ENCODE peak calls at places on chromosomes 6 and 20, in five cellular contexts. D is progenitor cell of endocrine pancreas, K is Calu3, P is fibroblast of mammary gland, M is tibial artery. R is an unnamed sample.

GRCh38 chr20:137668-138131 is 4.7 kb upstream of the DEFB126 start:
- DNase-seq in D (no peak), K (no peak), P (peak), M (no peak), R (no peak)

GRCh38 chr20:1061484-1062221 is 56.7 kb upstream of the PSMF1 start:
- DNase-seq in D (no peak), K (no peak), P (no peak), M (no peak), R (no peak)

GRCh38 chr6:52973013-52973412 is 22.1 kb downstream of the GSTA4 start:
- DNase-seq in D (no peak), K (no peak), P (no peak), M (no peak), R (no peak)

GRCh38 chr20:62233684-62234083 is 4.6 kb upstream of the OSBPL2 start:
- DNase-seq in D (no peak), K (no peak), P (no peak), M (no peak), R (no peak)

GRCh38 chr6:138691595-138692057 is 81.9 kb upstream of the CCDC28A start:
- DNase-seq in D (no peak), K (peak), P (peak), M (no peak), R (no peak)

GRCh38 chr6:85118233-85118632 is 331.6 kb upstream of the NT5E start:
- DNase-seq in D (no peak), K (peak), P (no peak), M (no peak), R (no peak)

GRCh38 chr6:47852727-47853126 is 70.9 kb downstream of the OPN5 start:
- DNase-seq in D (no peak), K (no peak), P (no peak), M (no peak), R (no peak)

GRCh38 chr6:12009904-12010634 is 2.0 kb upstream of the HIVEP1 start:
- DNase-seq in D (no peak), K (no peak), P (peak), M (no peak), R (no peak)

GRCh38 chr6:23013776-23014175 is 444.4 kb downstream of the HDGFL1 start:
- DNase-seq in D (no peak), K (no peak), P (peak), M (no peak), R (no peak)

GRCh38 chr6:33073431-33073871 is at the start of gene HLA-DPA1:
- DNase-seq in D (no peak), K (peak), P (peak), M (peak), R (no peak)

GRCh38 chr20:2245637-2246036 is 50.2 kb upstream of the TGM3 start:
- DNase-seq in D (no peak), K (no peak), P (no peak), M (no peak), R (no peak)

GRCh38 chr20:64258071-64258823 is 2.7 kb downstream of the PCMTD2 start:
- DNase-seq in D (no peak), K (no peak), P (no peak), M (no peak), R (no peak)

GRCh38 chr20:25310268-25310920 is 62.5 kb downstream of the PYGB start:
- DNase-seq in D (no peak), K (peak), P (peak), M (peak), R (no peak)

GRCh38 chr20:40925829-40926228 is 102.8 kb upstream of the TOP1 start:
- DNase-seq in D (no peak), K (no peak), P (no peak), M (no peak), R (no peak)

GRCh38 chr6:125888989-125889656 is 67.4 kb upstream of the HINT3 start:
- DNase-seq in D (no peak), K (peak), P (peak), M (no peak), R (peak)

GRCh38 chr20:535958-536357 is 7.6 kb downstream of the CSNK2A1 start:
- DNase-seq in D (no peak), K (peak), P (no peak), M (no peak), R (no peak)

GRCh38 chr6:10837009-10837691 is 1.2 kb downstream of the MAK start:
- DNase-seq in D (peak), K (peak), P (no peak), M (no peak), R (peak)

GRCh38 chr20:45157977-45158376 is 16.7 kb upstream of the PI3 start:
- DNase-seq in D (no peak), K (peak), P (peak), M (no peak), R (no peak)

GRCh38 chr20:20333866-20334265 is 34.0 kb upstream of the INSM1 start:
- DNase-seq in D (no peak), K (no peak), P (no peak), M (no peak), R (no peak)

GRCh38 chr6:143705564-143705963 is 27.8 kb downstream of the PHACTR2 start:
- DNase-seq in D (no peak), K (no peak), P (no peak), M (no peak), R (no peak)

GRCh38 chr20:37516697-37517370 is 4.2 kb upstream of the NNAT start:
- DNase-seq in D (no peak), K (no peak), P (peak), M (no peak), R (no peak)

GRCh38 chr6:18741741-18742140 is 354.6 kb downstream of the RNF144B start:
- DNase-seq in D (no peak), K (no peak), P (peak), M (no peak), R (no peak)

GRCh38 chr6:35059606-35060355 is 81.4 kb downstream of the TCP11 start:
- DNase-seq in D (no peak), K (no peak), P (no peak), M (no peak), R (no peak)

GRCh38 chr20:9241232-9241692 is 172.4 kb downstream of the PLCB4 start:
- DNase-seq in D (no peak), K (peak), P (peak), M (no peak), R (no peak)

GRCh38 chr6:2412731-2413130 is 167.3 kb upstream of the GMDS start:
- DNase-seq in D (no peak), K (no peak), P (peak), M (no peak), R (no peak)

GRCh38 chr6:3540253-3540820 is 83.5 kb upstream of the SLC22A23 start:
- DNase-seq in D (no peak), K (no peak), P (no peak), M (no peak), R (no peak)

GRCh38 chr6:144327081-144327480 is 41.9 kb downstream of the UTRN start:
- DNase-seq in D (no peak), K (no peak), P (peak), M (no peak), R (no peak)

GRCh38 chr6:157289764-157290163 is 33.6 kb downstream of the TMEM242 start:
- DNase-seq in D (no peak), K (no peak), P (no peak), M (no peak), R (no peak)

GRCh38 chr20:347317-347639 is 367 bp downstream of the NRSN2 start:
- DNase-seq in D (no peak), K (no peak), P (no peak), M (no peak), R (no peak)

GRCh38 chr20:51528263-51529026 is 14.1 kb downstream of the NFATC2 start:
- DNase-seq in D (no peak), K (no peak), P (no peak), M (no peak), R (no peak)

GRCh38 chr20:37943033-37943432 is 40.1 kb downstream of the VSTM2L start:
- DNase-seq in D (no peak), K (no peak), P (no peak), M (peak), R (no peak)

GRCh38 chr6:154932562-154933027 is 62.5 kb upstream of the TIAM2 start:
- DNase-seq in D (no peak), K (no peak), P (peak), M (no peak), R (no peak)

GRCh38 chr6:107877968-107878367 is 53.9 kb upstream of the SCML4 start:
- DNase-seq in D (no peak), K (no peak), P (no peak), M (no peak), R (no peak)

GRCh38 chr6:170152111-170152926 is 138.6 kb downstream of the DLL1 start:
- DNase-seq in D (no peak), K (peak), P (peak), M (peak), R (peak)

GRCh38 chr6:84752118-84752850 is 12.1 kb downstream of the TBX18 start:
- DNase-seq in D (no peak), K (no peak), P (peak), M (no peak), R (no peak)

GRCh38 chr20:14957416-14957815 is 620.0 kb upstream of the FLRT3 start:
- DNase-seq in D (no peak), K (no peak), P (no peak), M (no peak), R (no peak)

GRCh38 chr6:127950566-127951141 is 49.8 kb upstream of the THEMIS start:
- DNase-seq in D (no peak), K (no peak), P (no peak), M (no peak), R (no peak)

GRCh38 chr20:49397525-49397924 is 84.9 kb downstream of the KCNB1 start:
- DNase-seq in D (no peak), K (no peak), P (peak), M (no peak), R (no peak)

DNA sequence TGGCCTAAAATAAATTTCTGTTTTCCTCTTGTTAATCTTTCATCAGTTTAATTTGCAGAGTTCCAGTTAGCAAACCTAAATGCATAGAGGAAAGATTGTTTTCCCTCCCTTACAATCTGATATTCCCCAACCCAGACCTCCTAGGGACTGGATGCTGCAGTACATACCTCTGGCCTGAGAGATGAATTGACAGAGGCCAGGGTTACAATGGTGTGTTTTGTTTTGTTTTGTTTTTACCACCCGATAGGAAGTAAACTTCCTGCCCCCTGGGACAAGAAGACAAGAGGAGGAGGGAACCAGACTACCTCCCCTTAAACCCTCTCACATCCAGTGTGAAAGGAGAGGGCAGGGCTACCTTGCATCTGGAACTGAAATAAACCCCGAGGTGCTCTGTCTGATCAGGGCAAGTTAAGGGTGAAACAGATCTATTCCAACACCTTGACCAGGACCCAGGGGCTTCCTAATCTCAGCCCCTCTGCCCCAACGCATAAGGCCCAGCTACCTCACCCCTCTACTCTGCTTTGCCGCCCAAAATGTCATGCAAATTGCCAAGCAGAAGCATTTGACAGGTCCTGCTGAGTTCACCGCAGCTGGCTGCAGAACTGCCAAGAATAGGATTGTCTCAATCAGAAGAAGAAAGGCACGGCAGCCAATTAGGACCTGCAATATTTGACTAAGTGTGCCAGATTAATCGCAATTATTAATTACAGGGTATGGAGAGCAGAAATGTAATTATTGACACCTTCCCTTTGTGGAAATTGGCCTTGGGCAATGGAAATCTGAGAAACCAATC is 318.8 kb downstream of the LRFN2 start:
- DNase-seq in D (no peak), K (no peak), P (no peak), M (no peak), R (no peak)
- TF ChIP-seq CTCF in D (no peak), K (no peak), P (no peak), M (no peak), R (no peak)

GRCh38 chr6:121187200-121187832 is 147.0 kb downstream of the TBC1D32 start:
- DNase-seq in D (no peak), K (no peak), P (no peak), M (no peak), R (no peak)

GRCh38 chr6:121183742-121184141 is 150.5 kb downstream of the TBC1D32 start:
- DNase-seq in D (no peak), K (no peak), P (no peak), M (no peak), R (no peak)

GRCh38 chr6:121190122-121190521 is 144.2 kb downstream of the TBC1D32 start:
- DNase-seq in D (no peak), K (no peak), P (no peak), M (no peak), R (no peak)

DNA sequence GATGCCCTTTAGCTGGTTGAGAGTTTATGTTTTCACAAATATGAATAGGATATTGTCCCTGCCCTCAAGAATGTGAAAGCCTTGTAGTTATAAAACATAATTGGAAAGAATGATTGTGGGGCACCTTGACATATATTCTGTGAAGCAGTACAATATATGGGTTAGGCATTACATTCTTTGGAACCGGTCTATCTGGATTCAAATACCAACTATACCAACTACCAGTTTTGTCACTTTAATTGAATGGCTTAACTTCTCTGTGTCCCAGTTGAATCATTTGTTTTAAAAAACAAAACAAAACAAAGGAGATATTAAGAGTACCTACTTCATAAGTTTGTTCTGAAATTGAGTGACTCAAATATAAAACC is 146.5 kb downstream of the TBC1D32 start:
- DNase-seq in D (no peak), K (no peak), P (no peak), M (no peak), R (no peak)
- TF ChIP-seq CTCF in D (no peak), K (no peak), P (no peak), M (no peak), R (no peak)

GRCh38 chr6:151240861-151241642 is 1.3 kb downstream of the AKAP12 start:
- DNase-seq in D (peak), K (peak), P (peak), M (peak), R (peak)

GRCh38 chr6:151239603-151240035 is at the start of gene AKAP12:
- DNase-seq in D (peak), K (no peak), P (peak), M (peak), R (peak)

GRCh38 chr6:151242420-151242841 is 2.7 kb downstream of the AKAP12 start:
- DNase-seq in D (no peak), K (no peak), P (peak), M (no peak), R (no peak)

GRCh38 chr6:151241853-151242252 is 2.1 kb downstream of the AKAP12 start:
- DNase-seq in D (no peak), K (no peak), P (no peak), M (no peak), R (no peak)

GRCh38 chr6:151240036-151240685 is 394 bp downstream of the AKAP12 start:
- DNase-seq in D (peak), K (peak), P (peak), M (peak), R (peak)
- TF ChIP-seq CTCF in D (no peak), K (no peak), P (no peak), M (no peak), R (no peak)

GRCh38 chr6:50815436-50816114 is 3.1 kb upstream of the TFAP2B start:
- DNase-seq in D (no peak), K (no peak), P (peak), M (no peak), R (no peak)
- TF ChIP-seq CTCF in D (peak), K (peak), P (peak), M (no peak), R (no peak)

DNA sequence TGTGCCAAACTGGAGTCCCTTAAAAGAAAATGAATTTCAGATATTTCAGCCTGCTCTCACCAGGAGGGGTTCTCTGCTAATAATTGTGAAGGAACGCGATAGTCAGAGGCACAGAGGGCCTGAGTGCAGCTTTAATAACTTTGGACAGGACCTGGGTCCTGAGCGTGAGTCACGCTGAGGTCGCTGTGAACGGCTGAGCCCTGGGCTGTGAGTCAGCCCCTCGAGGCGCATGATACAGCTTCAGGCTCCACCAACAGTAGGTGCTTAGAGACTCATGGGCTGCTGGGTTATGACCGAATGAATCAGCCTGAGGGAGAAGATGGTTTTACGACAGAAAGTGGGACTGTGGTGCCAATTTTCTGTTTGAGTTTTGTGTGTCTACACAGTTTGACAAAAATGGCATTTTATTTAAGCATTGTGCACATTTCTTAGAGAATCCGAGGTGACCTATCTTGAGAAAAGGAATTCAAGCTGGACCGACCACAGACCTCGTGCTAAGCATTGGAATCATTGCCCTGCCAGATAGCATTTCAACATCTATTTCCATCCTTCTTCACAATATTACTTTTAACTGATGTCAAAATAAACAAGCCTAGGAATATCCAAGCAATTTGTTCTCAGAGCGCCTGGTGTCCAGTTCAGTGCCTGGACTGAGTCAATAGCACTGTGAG is 183.0 kb downstream of the THBS2 start:
- DNase-seq in D (no peak), K (peak), P (peak), M (peak), R (no peak)
- TF ChIP-seq CTCF in D (no peak), K (no peak), P (peak), M (peak), R (no peak)

DNA sequence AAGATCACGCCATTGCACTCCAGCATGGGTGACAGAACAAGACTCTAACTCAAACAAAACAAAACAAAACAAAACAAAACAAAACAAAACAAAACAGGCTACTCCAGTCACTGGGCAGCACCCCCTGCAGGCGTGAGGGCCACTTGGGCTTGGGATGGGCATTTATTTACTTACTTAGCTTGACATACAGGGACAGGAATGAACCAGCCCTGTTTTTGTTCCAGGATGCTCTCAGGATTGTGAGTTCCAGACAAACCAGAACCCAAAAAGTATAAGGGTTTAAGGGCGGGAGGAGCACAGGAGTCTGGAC is 4.0 kb upstream of the PTPN1 start:
- DNase-seq in D (no peak), K (no peak), P (no peak), M (no peak), R (no peak)
- TF ChIP-seq CTCF in D (peak), K (no peak), P (peak), M (no peak), R (no peak)

GRCh38 chr20:43034981-43035724 is 154.6 kb downstream of the PTPRT start:
- DNase-seq in D (no peak), K (no peak), P (no peak), M (no peak), R (no peak)

GRCh38 chr20:43023836-43024235 is 165.9 kb downstream of the PTPRT start:
- DNase-seq in D (no peak), K (no peak), P (no peak), M (no peak), R (no peak)

GRCh38 chr20:43028470-43028869 is 161.2 kb downstream of the PTPRT start:
- DNase-seq in D (no peak), K (no peak), P (no peak), M (no peak), R (no peak)

GRCh38 chr20:43032459-43032858 is 157.2 kb downstream of the PTPRT start:
- DNase-seq in D (no peak), K (no peak), P (no peak), M (no peak), R (no peak)

DNA sequence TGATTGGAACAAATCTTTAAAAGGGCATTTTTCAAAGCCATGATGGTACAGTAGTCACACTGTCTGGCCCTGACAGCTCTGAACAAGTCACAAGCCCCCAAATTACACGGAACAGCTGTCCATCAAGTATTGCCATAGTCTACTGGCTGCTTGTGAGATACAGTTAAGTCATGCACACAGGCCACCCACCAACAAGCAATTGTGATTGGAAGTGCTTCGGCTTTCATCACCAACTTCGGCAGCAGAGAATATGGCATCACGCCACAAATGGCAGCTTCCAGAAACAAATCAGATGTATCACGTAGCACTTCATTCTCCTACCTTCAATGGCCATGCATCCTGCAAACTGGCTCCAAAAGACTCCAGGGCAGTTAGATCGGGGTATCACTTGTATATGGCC is 160.5 kb downstream of the PTPRT start:
- DNase-seq in D (no peak), K (no peak), P (no peak), M (no peak), R (no peak)
- TF ChIP-seq CTCF in D (no peak), K (no peak), P (no peak), M (no peak), R (no peak)

GRCh38 chr6:7569082-7569481 is 20.9 kb upstream of the SNRNP48 start:
- DNase-seq in D (no peak), K (no peak), P (no peak), M (no peak), R (no peak)

GRCh38 chr6:7568021-7568420 is 22.0 kb upstream of the SNRNP48 start:
- DNase-seq in D (no peak), K (no peak), P (peak), M (no peak), R (no peak)

GRCh38 chr6:7562769-7563168 is 21.3 kb downstream of the DSP start:
- DNase-seq in D (no peak), K (no peak), P (no peak), M (no peak), R (no peak)

GRCh38 chr6:7566031-7566556 is 23.9 kb upstream of the SNRNP48 start:
- DNase-seq in D (no peak), K (no peak), P (peak), M (no peak), R (no peak)

GRCh38 chr6:7566617-7567173 is 23.3 kb upstream of the SNRNP48 start:
- DNase-seq in D (no peak), K (no peak), P (no peak), M (no peak), R (no peak)
- TF ChIP-seq CTCF in D (no peak), K (no peak), P (no peak), M (no peak), R (no peak)